ENCODE peak calls at places on chromosome 18, in ten cellular contexts. Q is retina; C is fibroblast of villous mesenchyme; Z is cardiac fibroblast; Y is mucosa of descending colon; G is cortex of kidney; N is KBM-7; O is stimulated activated CD8-positive, alpha-beta memory T cell treated with anti-CD3 and anti-CD28 coated beads, Interleukin-15, amount 100 ng/mL, for 48 hours; A is adipocyte; E is KG1. X is an unnamed sample.

GRCh38 chr18:78927156-78927555 is 52.5 kb upstream of the SALL3 start:
- DNase-seq in Q (no peak), C (no peak), Z (no peak), Y (no peak), G (no peak), N (no peak), O (no peak), A (no peak), E (no peak), X (no peak)

GRCh38 chr18:70454705-70455322 is 166.0 kb downstream of the SOCS6 start:
- DNase-seq in Q (peak), C (peak), Z (peak), Y (no peak), G (no peak), N (peak), O (peak), A (peak), E (peak), X (no peak)

GRCh38 chr18:42268793-42269192 is 313.8 kb downstream of the PIK3C3 start:
- DNase-seq in Q (no peak), C (no peak), Z (no peak), Y (no peak), G (no peak), N (no peak), O (no peak), A (no peak), E (no peak), X (no peak)

GRCh38 chr18:45998244-45998643 is 31.1 kb upstream of the EPG5 start:
- DNase-seq in Q (no peak), C (no peak), Z (no peak), Y (no peak), G (no peak), N (no peak), O (no peak), A (no peak), E (no peak), X (no peak)

GRCh38 chr18:43161528-43161927 is 46.0 kb upstream of the RIT2 start:
- DNase-seq in Q (no peak), C (no peak), Z (peak), Y (no peak), G (no peak), N (no peak), O (no peak), A (peak), E (no peak), X (no peak)

GRCh38 chr18:32769242-32770180 is 3.3 kb downstream of the KLHL14 start:
- DNase-seq in Q (peak), C (no peak), Z (peak), Y (no peak), G (no peak), N (no peak), O (no peak), A (no peak), E (no peak), X (no peak)

GRCh38 chr18:31760695-31761094 is at the start of gene SLC25A52:
- DNase-seq in Q (no peak), C (no peak), Z (no peak), Y (no peak), G (no peak), N (no peak), O (no peak), A (no peak), E (no peak), X (peak)

GRCh38 chr18:78908462-78908861 is 71.2 kb upstream of the SALL3 start:
- DNase-seq in Q (no peak), C (no peak), Z (no peak), Y (no peak), G (no peak), N (no peak), O (no peak), A (no peak), E (no peak), X (peak)

GRCh38 chr18:4455113-4455811 is at the start of gene DLGAP1:
- DNase-seq in Q (peak), C (peak), Z (peak), Y (peak), G (no peak), N (peak), O (no peak), A (no peak), E (no peak), X (peak)

GRCh38 chr18:14189858-14190257 is 57.6 kb upstream of the ZNF519 start:
- DNase-seq in Q (no peak), C (peak), Z (peak), Y (no peak), G (no peak), N (no peak), O (no peak), A (no peak), E (no peak), X (no peak)

GRCh38 chr18:9017900-9018217 is 84.6 kb upstream of the NDUFV2 start:
- DNase-seq in Q (no peak), C (no peak), Z (peak), Y (no peak), G (no peak), N (no peak), O (no peak), A (peak), E (peak), X (no peak)

GRCh38 chr18:12253027-12253426 is 1.1 kb upstream of the CIDEA start:
- DNase-seq in Q (no peak), C (no peak), Z (no peak), Y (no peak), G (no peak), N (no peak), O (no peak), A (no peak), E (no peak), X (no peak)

GRCh38 chr18:33746261-33746660 is 168.2 kb downstream of the ASXL3 start:
- DNase-seq in Q (no peak), C (no peak), Z (no peak), Y (no peak), G (no peak), N (no peak), O (no peak), A (no peak), E (no peak), X (no peak)

GRCh38 chr18:49647496-49648168 is 85.8 kb downstream of the LIPG start:
- DNase-seq in Q (no peak), C (peak), Z (peak), Y (no peak), G (no peak), N (no peak), O (no peak), A (no peak), E (no peak), X (no peak)

GRCh38 chr18:37721544-37722302 is 156.1 kb upstream of the CELF4 start:
- DNase-seq in Q (no peak), C (no peak), Z (no peak), Y (no peak), G (no peak), N (no peak), O (no peak), A (no peak), E (no peak), X (no peak)

GRCh38 chr18:76490701-76491171 is 4.3 kb downstream of the ZNF516 start:
- DNase-seq in Q (peak), C (no peak), Z (peak), Y (peak), G (no peak), N (peak), O (no peak), A (peak), E (no peak), X (peak)

GRCh38 chr18:28725876-28726275 is 548.9 kb upstream of the CDH2 start:
- DNase-seq in Q (no peak), C (no peak), Z (peak), Y (no peak), G (no peak), N (no peak), O (no peak), A (no peak), E (no peak), X (no peak)

GRCh38 chr18:26383454-26384270 is 157.4 kb downstream of the TAF4B start:
- DNase-seq in Q (peak), C (peak), Z (peak), Y (no peak), G (no peak), N (peak), O (no peak), A (peak), E (no peak), X (no peak)

GRCh38 chr18:61841709-61842108 is 51.1 kb downstream of the RNF152 start:
- DNase-seq in Q (no peak), C (no peak), Z (no peak), Y (no peak), G (no peak), N (no peak), O (no peak), A (no peak), E (no peak), X (no peak)

GRCh38 chr18:48163184-48164095 is 233.0 kb upstream of the SMAD2 start:
- DNase-seq in Q (peak), C (no peak), Z (no peak), Y (no peak), G (no peak), N (no peak), O (no peak), A (peak), E (no peak), X (no peak)

GRCh38 chr18:23143871-23144270 is 8.6 kb downstream of the CABLES1 start:
- DNase-seq in Q (no peak), C (no peak), Z (no peak), Y (no peak), G (no peak), N (peak), O (no peak), A (no peak), E (no peak), X (no peak)

GRCh38 chr18:13987956-13988355 is 72.6 kb upstream of the MC2R start:
- DNase-seq in Q (no peak), C (no peak), Z (no peak), Y (no peak), G (no peak), N (no peak), O (no peak), A (no peak), E (no peak), X (no peak)

GRCh38 chr18:22224339-22224738 is 55.0 kb downstream of the GATA6 start:
- DNase-seq in Q (no peak), C (no peak), Z (no peak), Y (no peak), G (no peak), N (no peak), O (no peak), A (no peak), E (no peak), X (no peak)

GRCh38 chr18:47944972-47945843 is 14.7 kb upstream of the SMAD2 start:
- DNase-seq in Q (no peak), C (peak), Z (peak), Y (no peak), G (no peak), N (no peak), O (no peak), A (peak), E (no peak), X (no peak)

GRCh38 chr18:3984163-3984757 is 470.8 kb downstream of the DLGAP1 start:
- DNase-seq in Q (no peak), C (no peak), Z (no peak), Y (no peak), G (no peak), N (no peak), O (no peak), A (no peak), E (no peak), X (no peak)

GRCh38 chr18:58057291-58057965 is 13.4 kb downstream of the NEDD4L start:
- DNase-seq in Q (no peak), C (no peak), Z (no peak), Y (no peak), G (no peak), N (no peak), O (no peak), A (no peak), E (no peak), X (peak)

GRCh38 chr18:26756556-26756955 is 109.0 kb downstream of the AQP4 start:
- DNase-seq in Q (no peak), C (no peak), Z (no peak), Y (no peak), G (no peak), N (no peak), O (no peak), A (no peak), E (no peak), X (no peak)

GRCh38 chr18:1914489-1914888 is 656.8 kb downstream of the METTL4 start:
- DNase-seq in Q (no peak), C (no peak), Z (peak), Y (no peak), G (no peak), N (peak), O (no peak), A (no peak), E (no peak), X (no peak)

GRCh38 chr18:8812631-8813030 is 107.3 kb downstream of the MTCL1 start:
- DNase-seq in Q (no peak), C (peak), Z (no peak), Y (no peak), G (no peak), N (no peak), O (no peak), A (peak), E (no peak), X (no peak)

GRCh38 chr18:3907955-3908354 is 458.0 kb downstream of the TGIF1 start:
- DNase-seq in Q (no peak), C (no peak), Z (no peak), Y (no peak), G (no peak), N (no peak), O (no peak), A (no peak), E (no peak), X (no peak)

GRCh38 chr18:48921305-48922202 is 29.2 kb downstream of the SMAD7 start:
- DNase-seq in Q (peak), C (no peak), Z (no peak), Y (no peak), G (no peak), N (no peak), O (no peak), A (no peak), E (no peak), X (peak)

GRCh38 chr18:46378864-46379207 is 274.7 kb downstream of the HAUS1 start:
- DNase-seq in Q (no peak), C (no peak), Z (no peak), Y (no peak), G (no peak), N (no peak), O (no peak), A (no peak), E (no peak), X (no peak)

X was measured in head of caudate nucleus.